ENCODE peak calls at places on chromosomes 5 and 9, in four cellular contexts. N is HepG2, W is GM12878, A is GM23338. C is an unnamed sample.

GRCh38 chr5:114316167-114316566 is 45.7 kb upstream of the KCNN2 start:
- ATAC-seq in N (no peak), W (no peak), A (peak; percentile 28), C (no peak)

GRCh38 chr9:3758816-3759576 is 233.2 kb upstream of the RFX3 start:
- ATAC-seq in N (no peak), W (peak; percentile 48), A (no peak), C (no peak)

GRCh38 chr5:172015346-172015745 is 8.9 kb upstream of the FBXW11 start:
- ATAC-seq in N (no peak), W (no peak), A (no peak), C (no peak)

GRCh38 chr9:120894404-120895226 is 17.6 kb upstream of the PHF19 start:
- ATAC-seq in N (no peak), W (no peak), A (peak; percentile 91), C (peak; percentile 79)

GRCh38 chr5:36491860-36492259 is 114.5 kb upstream of the SLC1A3 start:
- ATAC-seq in N (no peak), W (no peak), A (no peak), C (no peak)

GRCh38 chr5:66889524-66889923 is 293.3 kb downstream of the MAST4 start:
- ATAC-seq in N (no peak), W (no peak), A (no peak), C (no peak)

GRCh38 chr5:82351754-82352145 is 73.6 kb upstream of the RPS23 start:
- ATAC-seq in N (peak; percentile 88), W (peak; percentile 90), A (peak; percentile 65), C (peak; percentile 73)

GRCh38 chr5:37665272-37665671 is 174.6 kb downstream of the GDNF start:
- ATAC-seq in N (no peak), W (no peak), A (no peak), C (no peak)

GRCh38 chr5:150309101-150309897 is 6.6 kb upstream of the ARSI start:
- ATAC-seq in N (no peak), W (peak; percentile 44), A (peak; percentile 70), C (no peak)

GRCh38 chr5:83742089-83742488 is 21.4 kb upstream of the HAPLN1 start:
- ATAC-seq in N (peak; percentile 100), W (no peak), A (no peak), C (no peak)

GRCh38 chr5:96703384-96703910 is 41.3 kb downstream of the CAST start:
- ATAC-seq in N (no peak), W (peak; percentile 89), A (no peak), C (no peak)

GRCh38 chr5:73321757-73322452 is 126.7 kb downstream of the FOXD1 start:
- ATAC-seq in N (no peak), W (no peak), A (no peak), C (no peak)

GRCh38 chr5:63022403-63022802 is 443.8 kb downstream of the LRRC70 start:
- ATAC-seq in N (no peak), W (peak; percentile 55), A (no peak), C (no peak)

GRCh38 chr9:91210318-91210717 is 151.4 kb downstream of the AUH start:
- ATAC-seq in N (no peak), W (no peak), A (no peak), C (no peak)

GRCh38 chr9:21677387-21677786 is 125.0 kb upstream of the MTAP start:
- ATAC-seq in N (no peak), W (no peak), A (no peak), C (no peak)

GRCh38 chr9:137482094-137482781 is 23.1 kb upstream of the NSMF start:
- ATAC-seq in N (no peak), W (no peak), A (no peak), C (peak; percentile 78)

GRCh38 chr5:173316463-173317020 is 11.7 kb downstream of the STC2 start:
- ATAC-seq in N (no peak), W (no peak), A (no peak), C (no peak)
- H3K4me3 ChIP-seq in N (no peak overlapping the region), W (no peak overlapping the region), A (no peak overlapping the region), C (no peak overlapping the region)

GRCh38 chr5:148827723-148828122 is 1.3 kb downstream of the ADRB2 start:
- ATAC-seq in N (no peak), W (no peak), A (no peak), C (no peak)

GRCh38 chr5:148828461-148829247 is 2.2 kb downstream of the ADRB2 start:
- ATAC-seq in N (no peak), W (no peak), A (no peak), C (no peak)

GRCh38 chr5:148829248-148829594 is 2.8 kb downstream of the ADRB2 start:
- ATAC-seq in N (no peak), W (no peak), A (no peak), C (no peak)

GRCh38 chr5:148829734-148830133 is 3.3 kb downstream of the ADRB2 start:
- ATAC-seq in N (no peak), W (no peak), A (no peak), C (no peak)

GRCh38 chr5:148826082-148826971 is at the start of gene ADRB2:
- ATAC-seq in N (peak; percentile 97), W (peak; percentile 97), A (peak; percentile 97), C (peak; percentile 97)
- H3K4me1 ChIP-seq in N (peaks cover 8% of the 10 kb centered on the region), W (peaks cover 10% of the 10 kb centered on the region), A (peaks cover 24% of the 10 kb centered on the region), C (no peaks in the 10 kb centered on the region)

DNA sequence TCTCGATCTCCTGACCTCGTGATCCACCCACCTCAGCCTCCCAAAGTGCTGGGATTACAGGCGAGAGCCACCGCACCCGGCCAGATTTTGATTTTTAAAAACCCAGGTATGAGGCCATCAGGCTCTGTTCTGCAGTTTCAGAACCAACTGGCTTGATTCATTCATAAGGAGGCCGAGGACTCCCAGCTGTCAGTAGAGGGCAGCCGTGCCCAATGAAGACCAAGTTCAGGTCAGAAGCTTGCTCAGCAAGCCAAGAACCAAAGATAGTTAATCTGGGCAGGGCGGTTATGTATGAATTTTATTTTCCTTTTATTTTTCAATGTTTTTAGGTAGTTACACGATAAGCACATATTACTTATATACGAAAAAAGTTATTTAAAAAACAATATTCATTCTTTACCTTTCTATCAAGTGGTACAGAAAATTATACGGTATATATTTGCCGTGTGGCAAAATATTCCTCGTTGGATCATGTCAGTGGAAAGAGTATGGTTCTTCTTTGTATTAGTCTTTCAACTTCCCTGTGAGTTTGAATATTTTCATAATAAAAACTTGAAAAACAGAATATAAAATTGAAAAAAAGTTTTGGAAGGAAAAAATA is 18.0 kb downstream of the MGAT1 start:
- ATAC-seq in N (peak; percentile 60), W (peak; percentile 96), A (peak; percentile 37), C (peak; percentile 71)
- TF ChIP-seq POLR2AphosphoS5 in N (no peak), W (no peak), A (no peak), C (peak; percentile 46)

GRCh38 chr5:139660105-139660915 is 12.2 kb downstream of the CXXC5 start:
- ATAC-seq in N (no peak), W (no peak), A (no peak), C (peak; percentile 49)
- H3K4me3 ChIP-seq in N (no peak overlapping the region), W (peak overlapping the region; percentile 64), A (peak overlapping the region; percentile 3), C (peak overlapping the region; percentile 43)

GRCh38 chr5:134140530-134141201 is 26.2 kb downstream of the TCF7 start:
- ATAC-seq in N (peak; percentile 78), W (peak; percentile 68), A (peak; percentile 86), C (peak; percentile 42)

GRCh38 chr5:134139891-134140469 is 25.5 kb downstream of the TCF7 start:
- ATAC-seq in N (no peak), W (no peak), A (no peak), C (no peak)

GRCh38 chr5:134139377-134139851 is 24.9 kb downstream of the TCF7 start:
- ATAC-seq in N (no peak), W (no peak), A (no peak), C (no peak)

GRCh38 chr5:134136771-134137170 is 22.3 kb downstream of the TCF7 start:
- ATAC-seq in N (no peak), W (no peak), A (no peak), C (no peak)

GRCh38 chr5:134138416-134139376 is 24.2 kb downstream of the TCF7 start:
- ATAC-seq in N (no peak), W (peak; percentile 80), A (no peak), C (no peak)
- H3K4me1 ChIP-seq in N (peaks cover 24% of the 10 kb centered on the region), W (peaks cover 61% of the 10 kb centered on the region), A (peaks cover 15% of the 10 kb centered on the region), C (peaks cover 27% of the 10 kb centered on the region)

GRCh38 chr5:56050566-56051292 is 56.0 kb upstream of the IL6ST start:
- ATAC-seq in N (no peak), W (peak; percentile 66), A (no peak), C (no peak)
- TF ChIP-seq POLR2AphosphoS5 in N (no peak), W (no peak), A (no peak), C (no peak)

DNA sequence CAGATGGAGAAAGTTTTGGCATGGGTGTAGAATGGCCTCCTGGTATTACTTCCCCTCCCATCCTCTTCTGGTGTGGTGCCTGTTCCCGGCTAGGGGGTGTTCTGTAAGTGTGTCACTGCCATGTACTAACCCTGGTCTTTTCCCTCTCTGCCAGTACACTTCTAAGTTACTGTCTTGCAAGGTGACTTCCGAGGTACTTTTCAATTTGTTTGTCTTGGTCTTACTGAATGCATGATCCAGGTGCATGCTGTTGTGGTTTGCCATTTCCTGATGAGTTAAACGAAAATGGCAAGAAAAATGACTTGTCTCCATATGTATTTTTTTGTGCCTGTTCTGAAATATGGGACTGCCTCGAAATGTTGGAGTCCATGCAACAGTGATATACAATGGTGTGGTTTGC is 46.0 kb downstream of the C9orf152 start:
- ATAC-seq in N (no peak), W (peak; percentile 59), A (no peak), C (no peak)
- H3K4me3 ChIP-seq in N (no peak overlapping the region), W (no peak overlapping the region), A (no peak overlapping the region), C (no peak overlapping the region)

DNA sequence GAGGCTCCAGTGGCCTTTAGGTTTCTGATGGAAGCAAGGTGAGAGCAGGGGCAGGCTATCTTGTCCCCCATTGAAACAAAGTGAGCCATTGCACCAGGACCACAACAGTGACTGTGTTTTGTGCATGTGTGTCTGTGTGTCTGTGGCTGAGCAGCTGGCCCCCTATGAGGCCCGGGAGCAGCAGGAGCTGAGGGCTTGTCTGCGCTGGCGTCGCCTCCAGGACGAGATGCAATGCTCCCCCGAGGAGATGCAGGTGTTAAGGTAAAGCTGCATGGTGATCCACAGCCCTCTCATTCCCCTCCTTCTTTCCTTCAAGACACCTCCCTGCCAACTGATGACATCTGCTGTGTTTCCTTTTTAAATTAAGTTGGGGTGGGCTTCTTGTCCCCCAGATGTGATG is 201.8 kb downstream of the AOPEP start:
- ATAC-seq in N (peak; percentile 19), W (no peak), A (peak; percentile 48), C (no peak)
- H3K4me1 ChIP-seq in N (peaks cover 83% of the 10 kb centered on the region), W (no peaks in the 10 kb centered on the region), A (no peaks in the 10 kb centered on the region), C (no peaks in the 10 kb centered on the region)

C was measured in gastroesophageal sphincter.